ENCODE peak calls at places on chromosomes 11 and 22, in eight cellular contexts. One of them, this sample, is unnamed. For H3K4me1, the result is how much of the 10 kb centered on the place peaks cover.

GRCh38 chr11:122984186-122985011 is 2.8 kb upstream of the BSX start:
- DNase-seq in uterus: no peak
- DNase-seq in colonic mucosa: no peak
- DNase-seq in mammary epithelial cell: peak
- DNase-seq in HepG2: no peak
- DNase-seq in Panc1: no peak
- DNase-seq in RWPE2: no peak
- DNase-seq in K562: no peak
- DNase-seq in this sample: no peak

GRCh38 chr11:5713695-5714094 is 22.6 kb upstream of the OR56B1 start:
- DNase-seq in uterus: no peak
- DNase-seq in colonic mucosa: no peak
- DNase-seq in mammary epithelial cell: no peak
- DNase-seq in HepG2: no peak
- DNase-seq in Panc1: no peak
- DNase-seq in RWPE2: no peak
- DNase-seq in K562: no peak
- DNase-seq in this sample: no peak

GRCh38 chr22:42320463-42321416 is 50.3 kb upstream of the TCF20 start:
- DNase-seq in uterus: no peak
- DNase-seq in colonic mucosa: peak
- DNase-seq in mammary epithelial cell: no peak
- DNase-seq in HepG2: no peak
- DNase-seq in Panc1: no peak
- DNase-seq in RWPE2: no peak
- DNase-seq in K562: no peak
- DNase-seq in this sample: no peak

GRCh38 chr11:69609351-69609750 is 31.6 kb upstream of the CCND1 start:
- DNase-seq in uterus: no peak
- DNase-seq in colonic mucosa: no peak
- DNase-seq in mammary epithelial cell: no peak
- DNase-seq in HepG2: no peak
- DNase-seq in Panc1: no peak
- DNase-seq in RWPE2: no peak
- DNase-seq in K562: no peak
- DNase-seq in this sample: no peak

GRCh38 chr22:44452531-44453420 is 45.3 kb downstream of the RTL6 start:
- DNase-seq in uterus: no peak
- DNase-seq in colonic mucosa: peak
- DNase-seq in mammary epithelial cell: no peak
- DNase-seq in HepG2: no peak
- DNase-seq in Panc1: no peak
- DNase-seq in RWPE2: no peak
- DNase-seq in K562: no peak
- DNase-seq in this sample: no peak

GRCh38 chr22:29251981-29252978 is 15.5 kb downstream of the RHBDD3 start:
- DNase-seq in uterus: no peak
- DNase-seq in colonic mucosa: no peak
- DNase-seq in mammary epithelial cell: no peak
- DNase-seq in HepG2: no peak
- DNase-seq in Panc1: no peak
- DNase-seq in RWPE2: peak
- DNase-seq in K562: no peak
- DNase-seq in this sample: no peak

GRCh38 chr22:25388866-25389540 is 169.6 kb downstream of the CRYBB2 start:
- DNase-seq in uterus: no peak
- DNase-seq in colonic mucosa: no peak
- DNase-seq in mammary epithelial cell: no peak
- DNase-seq in HepG2: peak
- DNase-seq in Panc1: no peak
- DNase-seq in RWPE2: no peak
- DNase-seq in K562: no peak
- DNase-seq in this sample: peak

GRCh38 chr11:77542296-77542695 is 47.5 kb upstream of the AQP11 start:
- DNase-seq in uterus: no peak
- DNase-seq in colonic mucosa: no peak
- DNase-seq in mammary epithelial cell: peak
- DNase-seq in HepG2: no peak
- DNase-seq in Panc1: no peak
- DNase-seq in RWPE2: no peak
- DNase-seq in K562: no peak
- DNase-seq in this sample: no peak

GRCh38 chr22:26707090-26707489 is 49.7 kb downstream of the MIAT start:
- DNase-seq in uterus: no peak
- DNase-seq in colonic mucosa: no peak
- DNase-seq in mammary epithelial cell: no peak
- DNase-seq in HepG2: no peak
- DNase-seq in Panc1: no peak
- DNase-seq in RWPE2: no peak
- DNase-seq in K562: no peak
- DNase-seq in this sample: no peak

GRCh38 chr11:124896821-124897391 is 759 bp downstream of the ROBO4 start:
- DNase-seq in uterus: peak
- DNase-seq in colonic mucosa: peak
- DNase-seq in mammary epithelial cell: no peak
- DNase-seq in HepG2: no peak
- DNase-seq in Panc1: no peak
- DNase-seq in RWPE2: no peak
- DNase-seq in K562: no peak
- DNase-seq in this sample: no peak

GRCh38 chr11:124898711-124899110 is 1.0 kb upstream of the ROBO4 start:
- DNase-seq in uterus: no peak
- DNase-seq in colonic mucosa: no peak
- DNase-seq in mammary epithelial cell: no peak
- DNase-seq in HepG2: peak
- DNase-seq in Panc1: no peak
- DNase-seq in RWPE2: no peak
- DNase-seq in K562: no peak
- DNase-seq in this sample: no peak

GRCh38 chr11:124896071-124896750 is 1.5 kb downstream of the ROBO4 start:
- DNase-seq in uterus: no peak
- DNase-seq in colonic mucosa: no peak
- DNase-seq in mammary epithelial cell: no peak
- DNase-seq in HepG2: no peak
- DNase-seq in Panc1: no peak
- DNase-seq in RWPE2: no peak
- DNase-seq in K562: no peak
- DNase-seq in this sample: no peak

GRCh38 chr11:124899376-124900145 is 1.9 kb upstream of the ROBO4 start:
- DNase-seq in uterus: no peak
- DNase-seq in colonic mucosa: no peak
- DNase-seq in mammary epithelial cell: peak
- DNase-seq in HepG2: no peak
- DNase-seq in Panc1: no peak
- DNase-seq in RWPE2: no peak
- DNase-seq in K562: no peak
- DNase-seq in this sample: peak

GRCh38 chr11:124897681-124898680 is at the start of gene ROBO4:
- DNase-seq in uterus: peak
- DNase-seq in colonic mucosa: no peak
- DNase-seq in mammary epithelial cell: peak
- DNase-seq in HepG2: peak
- DNase-seq in Panc1: peak
- DNase-seq in RWPE2: no peak
- DNase-seq in K562: no peak
- DNase-seq in this sample: no peak
- H3K4me1 ChIP-seq in uterus: under half
- H3K4me1 ChIP-seq in colonic mucosa: under half
- H3K4me1 ChIP-seq in mammary epithelial cell: half or more
- H3K4me1 ChIP-seq in HepG2: half or more
- H3K4me1 ChIP-seq in Panc1: under half
- H3K4me1 ChIP-seq in RWPE2: half or more
- H3K4me1 ChIP-seq in K562: under half
- H3K4me1 ChIP-seq in this sample: under half

DNA sequence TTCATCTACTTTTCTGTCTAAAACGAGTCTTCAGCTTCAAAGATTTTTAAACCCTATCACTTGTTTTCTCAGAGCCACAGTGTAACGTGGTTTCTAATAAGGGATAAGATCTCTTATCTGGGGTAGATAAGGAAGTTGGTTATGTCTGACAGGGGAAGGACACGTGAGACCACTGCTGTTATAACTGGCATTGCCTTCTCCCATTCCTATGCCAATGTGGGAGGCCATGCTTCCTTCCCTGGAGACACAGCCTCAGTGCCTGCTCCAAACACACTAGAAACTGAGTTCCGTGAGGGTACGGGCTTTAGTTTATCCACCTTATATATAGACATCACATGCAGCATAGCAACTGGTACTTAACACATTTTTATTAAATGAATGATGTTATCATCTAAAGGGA is 39.4 kb downstream of the LARGE2 start:
- DNase-seq in uterus: no peak
- DNase-seq in colonic mucosa: no peak
- DNase-seq in mammary epithelial cell: no peak
- DNase-seq in HepG2: no peak
- DNase-seq in Panc1: no peak
- DNase-seq in RWPE2: no peak
- DNase-seq in K562: no peak
- DNase-seq in this sample: no peak
- H3K4me3 ChIP-seq in uterus: no peak
- H3K4me3 ChIP-seq in colonic mucosa: no peak
- H3K4me3 ChIP-seq in mammary epithelial cell: no peak
- H3K4me3 ChIP-seq in HepG2: no peak
- H3K4me3 ChIP-seq in Panc1: no peak
- H3K4me3 ChIP-seq in RWPE2: no peak
- H3K4me3 ChIP-seq in K562: no peak
- H3K4me3 ChIP-seq in this sample: no peak

GRCh38 chr22:36925388-36926290 is 12.2 kb downstream of the CSF2RB start:
- DNase-seq in uterus: no peak
- DNase-seq in colonic mucosa: no peak
- DNase-seq in mammary epithelial cell: no peak
- DNase-seq in HepG2: no peak
- DNase-seq in Panc1: no peak
- DNase-seq in RWPE2: no peak
- DNase-seq in K562: no peak
- DNase-seq in this sample: no peak

GRCh38 chr22:36928181-36928580 is 14.8 kb downstream of the CSF2RB start:
- DNase-seq in uterus: no peak
- DNase-seq in colonic mucosa: no peak
- DNase-seq in mammary epithelial cell: no peak
- DNase-seq in HepG2: no peak
- DNase-seq in Panc1: no peak
- DNase-seq in RWPE2: no peak
- DNase-seq in K562: no peak
- DNase-seq in this sample: no peak

GRCh38 chr22:36927671-36928070 is 14.2 kb downstream of the CSF2RB start:
- DNase-seq in uterus: no peak
- DNase-seq in colonic mucosa: no peak
- DNase-seq in mammary epithelial cell: no peak
- DNase-seq in HepG2: no peak
- DNase-seq in Panc1: no peak
- DNase-seq in RWPE2: no peak
- DNase-seq in K562: no peak
- DNase-seq in this sample: no peak

GRCh38 chr22:36926721-36927435 is 13.4 kb downstream of the CSF2RB start:
- DNase-seq in uterus: no peak
- DNase-seq in colonic mucosa: no peak
- DNase-seq in mammary epithelial cell: no peak
- DNase-seq in HepG2: no peak
- DNase-seq in Panc1: no peak
- DNase-seq in RWPE2: no peak
- DNase-seq in K562: no peak
- DNase-seq in this sample: no peak

DNA sequence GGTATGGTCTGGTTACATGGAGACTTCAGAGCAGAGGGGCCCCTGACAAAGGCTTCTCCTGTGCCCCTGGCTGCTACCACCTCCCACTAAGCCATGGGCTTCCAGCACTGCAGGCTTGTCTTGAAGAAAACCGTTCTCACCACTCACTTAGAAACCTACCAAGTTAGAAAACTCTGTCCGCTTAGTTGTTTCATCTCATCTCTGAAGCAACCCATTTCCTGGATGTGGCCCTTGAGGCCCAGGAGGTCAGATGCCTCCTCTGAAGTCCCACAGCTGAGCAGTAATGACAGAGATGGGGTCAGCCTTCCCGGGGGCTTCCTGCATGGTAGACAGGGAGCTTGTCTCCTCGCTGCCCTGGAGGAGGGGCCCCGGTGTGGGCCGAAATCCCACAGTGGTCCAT is 12.9 kb downstream of the CSF2RB start:
- DNase-seq in uterus: no peak
- DNase-seq in colonic mucosa: no peak
- DNase-seq in mammary epithelial cell: no peak
- DNase-seq in HepG2: no peak
- DNase-seq in Panc1: no peak
- DNase-seq in RWPE2: no peak
- DNase-seq in K562: no peak
- DNase-seq in this sample: no peak
- H3K27ac ChIP-seq in uterus: no peak
- H3K27ac ChIP-seq in colonic mucosa: no peak
- H3K27ac ChIP-seq in mammary epithelial cell: no peak
- H3K27ac ChIP-seq in HepG2: no peak
- H3K27ac ChIP-seq in Panc1: no peak
- H3K27ac ChIP-seq in RWPE2: no peak
- H3K27ac ChIP-seq in K562: no peak
- H3K27ac ChIP-seq in this sample: no peak

GRCh38 chr11:121437686-121438078 is 14.4 kb upstream of the SORL1 start:
- DNase-seq in uterus: no peak
- DNase-seq in colonic mucosa: no peak
- DNase-seq in mammary epithelial cell: no peak
- DNase-seq in HepG2: no peak
- DNase-seq in Panc1: no peak
- DNase-seq in RWPE2: no peak
- DNase-seq in K562: no peak
- DNase-seq in this sample: no peak

GRCh38 chr11:121439759-121440158 is 12.4 kb upstream of the SORL1 start:
- DNase-seq in uterus: no peak
- DNase-seq in colonic mucosa: no peak
- DNase-seq in mammary epithelial cell: no peak
- DNase-seq in HepG2: no peak
- DNase-seq in Panc1: no peak
- DNase-seq in RWPE2: no peak
- DNase-seq in K562: no peak
- DNase-seq in this sample: no peak

GRCh38 chr11:121441533-121441932 is 10.6 kb upstream of the SORL1 start:
- DNase-seq in uterus: no peak
- DNase-seq in colonic mucosa: no peak
- DNase-seq in mammary epithelial cell: no peak
- DNase-seq in HepG2: no peak
- DNase-seq in Panc1: no peak
- DNase-seq in RWPE2: no peak
- DNase-seq in K562: no peak
- DNase-seq in this sample: no peak

GRCh38 chr11:121437018-121437685 is 15.0 kb upstream of the SORL1 start:
- DNase-seq in uterus: no peak
- DNase-seq in colonic mucosa: no peak
- DNase-seq in mammary epithelial cell: peak
- DNase-seq in HepG2: no peak
- DNase-seq in Panc1: no peak
- DNase-seq in RWPE2: no peak
- DNase-seq in K562: no peak
- DNase-seq in this sample: no peak

DNA sequence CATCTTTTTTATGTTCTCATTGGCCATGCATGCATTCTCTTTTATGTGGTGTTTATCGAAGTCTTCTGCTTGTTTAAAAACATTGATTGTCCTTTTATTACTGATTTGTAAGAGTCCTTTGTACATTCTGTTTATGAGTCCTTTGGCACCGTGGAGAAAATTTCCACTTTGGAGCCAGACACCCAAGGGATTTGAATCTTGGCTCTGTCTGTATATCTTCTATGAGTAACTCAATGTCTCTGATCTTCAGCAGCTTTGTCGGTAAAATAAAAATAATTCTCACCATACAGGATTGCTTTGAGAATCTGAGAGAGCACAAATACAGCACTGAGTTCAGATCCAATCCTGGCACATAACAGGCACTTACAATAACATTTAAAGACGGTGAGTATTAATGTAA is 12.8 kb upstream of the SORL1 start:
- DNase-seq in uterus: no peak
- DNase-seq in colonic mucosa: no peak
- DNase-seq in mammary epithelial cell: no peak
- DNase-seq in HepG2: no peak
- DNase-seq in Panc1: no peak
- DNase-seq in RWPE2: no peak
- DNase-seq in K562: no peak
- DNase-seq in this sample: no peak
- H3K4me1 ChIP-seq in uterus: under half
- H3K4me1 ChIP-seq in colonic mucosa: under half
- H3K4me1 ChIP-seq in mammary epithelial cell: under half
- H3K4me1 ChIP-seq in HepG2: under half
- H3K4me1 ChIP-seq in Panc1: under half
- H3K4me1 ChIP-seq in RWPE2: under half
- H3K4me1 ChIP-seq in K562: under half
- H3K4me1 ChIP-seq in this sample: under half

This sample was measured in SJCRH30.